ENCODE peak calls at places on chromosome 1, in four cellular contexts. L is GM12878, R is NT2/D1, Z is HCT116. X is an unnamed sample.

GRCh38 chr1:984476-984814 is 2.6 kb upstream of the PERM1 start:
- DNase-seq in Z (no peak), R (no peak), L (no peak), X (no peak)

GRCh38 chr1:247647864-247648263 is 31.7 kb downstream of the OR13G1 start:
- DNase-seq in L (no peak), R (peak), Z (no peak), X (no peak)

GRCh38 chr1:200890818-200891773 is 3.6 kb upstream of the INAVA start:
- DNase-seq in L (no peak), Z (peak), R (peak), X (no peak)

GRCh38 chr1:193799948-193800690 is 613.7 kb upstream of the B3GALT2 start:
- DNase-seq in Z (no peak), R (no peak), L (no peak), X (no peak)

GRCh38 chr1:115224636-115225035 is 113.4 kb downstream of the NGF start:
- DNase-seq in R (no peak), L (no peak), Z (no peak), X (no peak)

GRCh38 chr1:198088360-198089071 is 68.3 kb upstream of the NEK7 start:
- DNase-seq in Z (peak), R (peak), L (no peak), X (peak)

GRCh38 chr1:177686929-177687328 is 282.9 kb downstream of the SEC16B start:
- DNase-seq in L (no peak), Z (no peak), R (no peak), X (no peak)

GRCh38 chr1:221621683-221622082 is 120.2 kb downstream of the DUSP10 start:
- DNase-seq in Z (no peak), L (no peak), R (no peak), X (no peak)

GRCh38 chr1:20405893-20406604 is 80.0 kb downstream of the CAMK2N1 start:
- DNase-seq in R (no peak), Z (no peak), L (no peak), X (no peak)

GRCh38 chr1:117695796-117696505 is 90.1 kb downstream of the TENT5C start:
- DNase-seq in Z (no peak), R (no peak), L (no peak), X (no peak)

GRCh38 chr1:56477164-56478111 is 101.9 kb downstream of the PLPP3 start:
- DNase-seq in L (peak), R (peak), Z (no peak), X (no peak)

GRCh38 chr1:190179817-190180216 is 297.8 kb downstream of the BRINP3 start:
- DNase-seq in Z (no peak), R (no peak), L (no peak), X (no peak)

GRCh38 chr1:47374501-47374900 is 40.9 kb downstream of the CMPK1 start:
- DNase-seq in L (no peak), Z (no peak), R (no peak), X (no peak)

GRCh38 chr1:1435911-1436633 is 582 bp downstream of the VWA1 start:
- DNase-seq in Z (no peak), R (no peak), L (no peak), X (peak)

GRCh38 chr1:156726549-156727226 is 1.6 kb upstream of the METTL25B start:
- DNase-seq in L (no peak), Z (peak), R (no peak), X (peak)

GRCh38 chr1:172883844-172884243 is 166.9 kb downstream of the TNFSF18 start:
- DNase-seq in L (no peak), Z (no peak), R (no peak), X (no peak)

GRCh38 chr1:172442404-172442803 is 1.5 kb downstream of the PIGC start:
- DNase-seq in L (no peak), R (no peak), Z (no peak), X (peak)

GRCh38 chr1:32991386-32991785 is 26.8 kb upstream of the RNF19B start:
- DNase-seq in R (no peak), Z (no peak), L (no peak), X (no peak)
- TF ChIP-seq ZNF274 in R (no peak), Z (no peak), L (no peak), X (no peak)

DNA sequence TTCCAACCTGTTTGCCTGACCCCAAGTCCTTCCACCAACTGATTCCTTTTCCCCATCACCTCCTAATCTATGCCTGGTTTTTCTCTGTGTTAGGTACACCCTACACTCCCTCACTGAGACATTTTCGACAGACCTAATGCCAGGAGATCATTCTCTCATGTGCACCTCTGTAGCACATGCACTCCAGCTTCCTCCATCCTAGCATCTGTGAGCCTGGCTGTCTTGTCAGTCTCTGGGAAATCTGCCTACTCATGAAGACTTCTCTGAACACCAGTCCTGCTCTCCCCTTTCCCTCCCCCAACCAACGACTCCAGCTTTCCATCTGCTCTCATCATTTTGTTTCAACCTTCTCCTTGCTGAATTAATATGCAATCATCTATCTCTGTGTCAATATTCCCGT is 987 bp downstream of the MED8 start:
- DNase-seq in Z (no peak), L (no peak), R (no peak), X (no peak)
- TF ChIP-seq ZNF274 in Z (no peak), L (no peak), R (no peak), X (no peak)

GRCh38 chr1:212520746-212521145 is 87.8 kb upstream of the ATF3 start:
- DNase-seq in Z (no peak), L (no peak), R (no peak), X (no peak)
- TF ChIP-seq ZNF274 in Z (no peak), L (no peak), R (no peak), X (no peak)

GRCh38 chr1:211612786-211613107 is 33.8 kb upstream of the SLC30A1 start:
- DNase-seq in R (no peak), Z (no peak), L (no peak), X (no peak)

GRCh38 chr1:211613951-211614350 is 35.0 kb upstream of the SLC30A1 start:
- DNase-seq in R (no peak), Z (no peak), L (no peak), X (peak)

GRCh38 chr1:211616231-211617031 is 37.5 kb upstream of the SLC30A1 start:
- DNase-seq in R (no peak), Z (no peak), L (no peak), X (no peak)

GRCh38 chr1:211613108-211613947 is 34.4 kb upstream of the SLC30A1 start:
- DNase-seq in L (no peak), Z (no peak), R (no peak), X (peak)

GRCh38 chr1:211614615-211615014 is 35.7 kb upstream of the SLC30A1 start:
- DNase-seq in L (no peak), R (no peak), Z (no peak), X (peak)
- TF ChIP-seq ZNF274 in L (no peak), R (no peak), Z (no peak), X (no peak)

GRCh38 chr1:236507022-236507700 is 16.6 kb upstream of the LGALS8 start:
- DNase-seq in L (no peak), R (no peak), Z (no peak), X (no peak)
- TF ChIP-seq ZNF274 in L (no peak), R (no peak), Z (no peak), X (no peak)

GRCh38 chr1:226547754-226548191 is 791 bp upstream of the STUM start:
- DNase-seq in L (peak), R (peak), Z (peak), X (peak)
- TF ChIP-seq ZNF274 in L (no peak), R (no peak), Z (no peak), X (no peak)

DNA sequence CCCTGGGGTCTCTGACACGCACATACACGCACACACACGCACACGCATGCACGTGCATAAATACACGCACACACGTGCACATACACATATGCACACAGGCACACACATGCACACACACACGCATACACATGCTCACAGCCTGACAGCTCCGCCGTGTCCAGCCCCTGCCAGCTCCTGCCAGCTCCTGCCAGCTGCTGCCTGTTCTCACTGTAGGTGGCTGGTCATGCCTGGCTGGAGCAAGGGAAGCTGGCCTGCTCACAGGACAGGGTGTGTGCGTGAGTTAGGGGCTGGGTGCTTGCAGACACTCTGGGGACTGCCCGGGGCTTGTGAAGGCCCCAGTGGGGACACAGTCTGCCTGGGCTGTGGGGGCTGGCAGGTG is 4.9 kb downstream of the PLCH2 start:
- DNase-seq in R (no peak), L (no peak), Z (no peak), X (no peak)
- TF ChIP-seq ZNF274 in R (no peak), L (no peak), Z (no peak), X (no peak)

X was measured in K562.